ENCODE peak calls at places on chromosomes 3 and 15, in eight cellular contexts. One of them, this sample, is unnamed.

GRCh38 chr3:30349507-30349906 is 256.9 kb upstream of the TGFBR2 start:
- DNase-seq in stomach: no peak
- DNase-seq in GM12892: no peak
- DNase-seq in spleen: peak
- DNase-seq in A549: no peak
- DNase-seq in uterus: no peak
- DNase-seq in IMR-90: no peak
- DNase-seq in Peyer's patch: no peak
- DNase-seq in this sample: no peak

GRCh38 chr15:44882499-44882968 is 74.0 kb upstream of the TERB2 start:
- DNase-seq in stomach: no peak
- DNase-seq in GM12892: no peak
- DNase-seq in spleen: no peak
- DNase-seq in A549: no peak
- DNase-seq in uterus: no peak
- DNase-seq in IMR-90: no peak
- DNase-seq in Peyer's patch: no peak
- DNase-seq in this sample: no peak

GRCh38 chr15:56798639-56799038 is 65.3 kb upstream of the ZNF280D start:
- DNase-seq in stomach: no peak
- DNase-seq in GM12892: no peak
- DNase-seq in spleen: no peak
- DNase-seq in A549: no peak
- DNase-seq in uterus: no peak
- DNase-seq in IMR-90: peak
- DNase-seq in Peyer's patch: no peak
- DNase-seq in this sample: no peak

GRCh38 chr3:127032296-127032990 is 49.5 kb downstream of the PLXNA1 start:
- DNase-seq in stomach: no peak
- DNase-seq in GM12892: no peak
- DNase-seq in spleen: no peak
- DNase-seq in A549: no peak
- DNase-seq in uterus: no peak
- DNase-seq in IMR-90: no peak
- DNase-seq in Peyer's patch: no peak
- DNase-seq in this sample: no peak

GRCh38 chr15:39135989-39136388 is 444.9 kb upstream of the THBS1 start:
- DNase-seq in stomach: no peak
- DNase-seq in GM12892: no peak
- DNase-seq in spleen: no peak
- DNase-seq in A549: no peak
- DNase-seq in uterus: no peak
- DNase-seq in IMR-90: peak
- DNase-seq in Peyer's patch: no peak
- DNase-seq in this sample: no peak

GRCh38 chr15:49238342-49238741 is 68.3 kb downstream of the GALK2 start:
- DNase-seq in stomach: no peak
- DNase-seq in GM12892: no peak
- DNase-seq in spleen: no peak
- DNase-seq in A549: no peak
- DNase-seq in uterus: peak
- DNase-seq in IMR-90: peak
- DNase-seq in Peyer's patch: no peak
- DNase-seq in this sample: no peak

GRCh38 chr15:85104584-85104983 is 122.9 kb downstream of the PDE8A start:
- DNase-seq in stomach: no peak
- DNase-seq in GM12892: no peak
- DNase-seq in spleen: no peak
- DNase-seq in A549: no peak
- DNase-seq in uterus: no peak
- DNase-seq in IMR-90: no peak
- DNase-seq in Peyer's patch: no peak
- DNase-seq in this sample: no peak

GRCh38 chr3:17639765-17640164 is 102.7 kb downstream of the TBC1D5 start:
- DNase-seq in stomach: no peak
- DNase-seq in GM12892: no peak
- DNase-seq in spleen: no peak
- DNase-seq in A549: peak
- DNase-seq in uterus: no peak
- DNase-seq in IMR-90: peak
- DNase-seq in Peyer's patch: no peak
- DNase-seq in this sample: no peak

GRCh38 chr3:127064391-127065137 is 81.6 kb downstream of the PLXNA1 start:
- DNase-seq in stomach: no peak
- DNase-seq in GM12892: no peak
- DNase-seq in spleen: peak
- DNase-seq in A549: no peak
- DNase-seq in uterus: no peak
- DNase-seq in IMR-90: peak
- DNase-seq in Peyer's patch: peak
- DNase-seq in this sample: no peak

GRCh38 chr3:140187648-140188221 is 252.8 kb downstream of the CLSTN2 start:
- DNase-seq in stomach: no peak
- DNase-seq in GM12892: no peak
- DNase-seq in spleen: no peak
- DNase-seq in A549: no peak
- DNase-seq in uterus: no peak
- DNase-seq in IMR-90: no peak
- DNase-seq in Peyer's patch: no peak
- DNase-seq in this sample: no peak

GRCh38 chr3:157369712-157370447 is 66.8 kb upstream of the PTX3 start:
- DNase-seq in stomach: no peak
- DNase-seq in GM12892: no peak
- DNase-seq in spleen: no peak
- DNase-seq in A549: peak
- DNase-seq in uterus: no peak
- DNase-seq in IMR-90: no peak
- DNase-seq in Peyer's patch: no peak
- DNase-seq in this sample: no peak

DNA sequence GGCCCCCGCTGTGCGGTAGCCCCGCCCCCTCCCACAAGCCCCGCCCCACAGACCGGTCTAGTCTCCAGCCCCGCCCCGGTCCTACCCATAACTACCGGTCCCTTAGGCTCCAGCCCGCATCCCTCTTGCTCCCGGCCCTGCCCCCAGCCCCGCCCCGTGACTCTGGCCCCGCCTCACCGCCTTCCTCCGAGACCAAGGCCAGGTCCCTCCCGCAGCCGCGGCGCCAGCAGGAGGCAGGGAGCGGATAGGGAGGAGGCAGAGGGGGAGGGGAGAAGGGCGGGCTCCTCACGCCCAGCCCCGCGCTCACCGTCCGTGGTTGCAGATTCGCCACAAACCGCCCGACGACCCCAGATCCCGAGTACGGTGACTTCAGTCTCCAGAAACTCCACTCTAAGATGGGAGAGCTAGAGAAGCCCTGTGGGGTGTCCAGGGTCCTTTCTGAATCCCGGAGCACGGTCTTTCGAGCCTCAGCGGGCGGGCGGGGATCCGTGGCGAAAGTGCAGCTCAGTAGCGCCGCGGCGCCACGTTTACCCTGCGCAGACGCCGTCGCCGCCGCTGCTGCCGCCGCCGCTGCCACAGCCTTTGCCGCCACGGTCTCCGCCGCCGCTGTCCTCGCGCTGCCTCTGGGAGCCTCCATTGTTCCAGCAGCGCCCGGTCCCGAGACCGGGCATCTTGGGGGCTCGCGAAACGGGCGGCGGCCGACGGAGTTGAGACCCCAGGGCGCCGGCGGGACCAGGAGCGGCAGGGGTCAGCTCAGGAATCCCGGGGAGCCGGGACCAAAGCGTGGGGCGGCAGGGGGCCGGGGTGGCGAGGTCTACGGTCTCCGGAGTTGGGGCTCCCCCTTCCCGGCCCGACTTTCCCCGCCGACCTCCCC is at the start of gene BRPF1:
- DNase-seq in stomach: peak
- DNase-seq in GM12892: peak
- DNase-seq in spleen: peak
- DNase-seq in A549: peak
- DNase-seq in uterus: peak
- DNase-seq in IMR-90: peak
- DNase-seq in Peyer's patch: peak
- DNase-seq in this sample: peak
- TF ChIP-seq POLR2A in stomach: no peak
- TF ChIP-seq POLR2A in GM12892: peak
- TF ChIP-seq POLR2A in spleen: peak
- TF ChIP-seq POLR2A in A549: peak
- TF ChIP-seq POLR2A in uterus: no peak
- TF ChIP-seq POLR2A in IMR-90: peak
- TF ChIP-seq POLR2A in Peyer's patch: peak
- TF ChIP-seq POLR2A in this sample: no peak

GRCh38 chr15:66670698-66671580 is 31.1 kb upstream of the SMAD6 start:
- DNase-seq in stomach: peak
- DNase-seq in GM12892: no peak
- DNase-seq in spleen: no peak
- DNase-seq in A549: peak
- DNase-seq in uterus: no peak
- DNase-seq in IMR-90: no peak
- DNase-seq in Peyer's patch: peak
- DNase-seq in this sample: no peak

GRCh38 chr15:66672867-66673266 is 29.2 kb upstream of the SMAD6 start:
- DNase-seq in stomach: no peak
- DNase-seq in GM12892: no peak
- DNase-seq in spleen: no peak
- DNase-seq in A549: no peak
- DNase-seq in uterus: no peak
- DNase-seq in IMR-90: no peak
- DNase-seq in Peyer's patch: no peak
- DNase-seq in this sample: no peak

GRCh38 chr15:66675456-66675855 is 26.6 kb upstream of the SMAD6 start:
- DNase-seq in stomach: no peak
- DNase-seq in GM12892: no peak
- DNase-seq in spleen: no peak
- DNase-seq in A549: no peak
- DNase-seq in uterus: no peak
- DNase-seq in IMR-90: no peak
- DNase-seq in Peyer's patch: no peak
- DNase-seq in this sample: no peak

GRCh38 chr15:66674756-66675155 is 27.3 kb upstream of the SMAD6 start:
- DNase-seq in stomach: no peak
- DNase-seq in GM12892: no peak
- DNase-seq in spleen: no peak
- DNase-seq in A549: no peak
- DNase-seq in uterus: no peak
- DNase-seq in IMR-90: no peak
- DNase-seq in Peyer's patch: no peak
- DNase-seq in this sample: no peak

GRCh38 chr15:66673410-66674322 is 28.4 kb upstream of the SMAD6 start:
- DNase-seq in stomach: peak
- DNase-seq in GM12892: no peak
- DNase-seq in spleen: peak
- DNase-seq in A549: peak
- DNase-seq in uterus: no peak
- DNase-seq in IMR-90: no peak
- DNase-seq in Peyer's patch: peak
- DNase-seq in this sample: no peak
- TF ChIP-seq POLR2A in stomach: no peak
- TF ChIP-seq POLR2A in GM12892: no peak
- TF ChIP-seq POLR2A in spleen: no peak
- TF ChIP-seq POLR2A in A549: no peak
- TF ChIP-seq POLR2A in uterus: no peak
- TF ChIP-seq POLR2A in IMR-90: no peak
- TF ChIP-seq POLR2A in Peyer's patch: no peak
- TF ChIP-seq POLR2A in this sample: no peak

GRCh38 chr3:4977001-4977888 is 2.0 kb upstream of the BHLHE40 start:
- DNase-seq in stomach: peak
- DNase-seq in GM12892: no peak
- DNase-seq in spleen: peak
- DNase-seq in A549: peak
- DNase-seq in uterus: peak
- DNase-seq in IMR-90: peak
- DNase-seq in Peyer's patch: peak
- DNase-seq in this sample: peak
- TF ChIP-seq POLR2A in stomach: no peak
- TF ChIP-seq POLR2A in GM12892: peak
- TF ChIP-seq POLR2A in spleen: no peak
- TF ChIP-seq POLR2A in A549: peak
- TF ChIP-seq POLR2A in uterus: no peak
- TF ChIP-seq POLR2A in IMR-90: peak
- TF ChIP-seq POLR2A in Peyer's patch: peak
- TF ChIP-seq POLR2A in this sample: no peak

GRCh38 chr3:48662753-48663488 is at the start of gene CELSR3:
- DNase-seq in stomach: peak
- DNase-seq in GM12892: peak
- DNase-seq in spleen: no peak
- DNase-seq in A549: peak
- DNase-seq in uterus: peak
- DNase-seq in IMR-90: peak
- DNase-seq in Peyer's patch: peak
- DNase-seq in this sample: peak

GRCh38 chr3:48664313-48664644 is 1.6 kb upstream of the CELSR3 start:
- DNase-seq in stomach: no peak
- DNase-seq in GM12892: no peak
- DNase-seq in spleen: no peak
- DNase-seq in A549: no peak
- DNase-seq in uterus: no peak
- DNase-seq in IMR-90: no peak
- DNase-seq in Peyer's patch: no peak
- DNase-seq in this sample: no peak

GRCh38 chr3:48662140-48662752 is 440 bp downstream of the CELSR3 start:
- DNase-seq in stomach: no peak
- DNase-seq in GM12892: no peak
- DNase-seq in spleen: no peak
- DNase-seq in A549: no peak
- DNase-seq in uterus: no peak
- DNase-seq in IMR-90: no peak
- DNase-seq in Peyer's patch: no peak
- DNase-seq in this sample: no peak

GRCh38 chr3:48664929-48665328 is 2.2 kb upstream of the CELSR3 start:
- DNase-seq in stomach: no peak
- DNase-seq in GM12892: no peak
- DNase-seq in spleen: no peak
- DNase-seq in A549: no peak
- DNase-seq in uterus: no peak
- DNase-seq in IMR-90: no peak
- DNase-seq in Peyer's patch: no peak
- DNase-seq in this sample: no peak

GRCh38 chr3:48663489-48664312 is 1.0 kb upstream of the CELSR3 start:
- DNase-seq in stomach: peak
- DNase-seq in GM12892: peak
- DNase-seq in spleen: peak
- DNase-seq in A549: peak
- DNase-seq in uterus: peak
- DNase-seq in IMR-90: peak
- DNase-seq in Peyer's patch: peak
- DNase-seq in this sample: peak
- TF ChIP-seq POLR2A in stomach: no peak
- TF ChIP-seq POLR2A in GM12892: peak
- TF ChIP-seq POLR2A in spleen: no peak
- TF ChIP-seq POLR2A in A549: peak
- TF ChIP-seq POLR2A in uterus: peak
- TF ChIP-seq POLR2A in IMR-90: peak
- TF ChIP-seq POLR2A in Peyer's patch: peak
- TF ChIP-seq POLR2A in this sample: no peak